ENCODE peak calls at places on chromosome 16, in seven cellular contexts. One of them, this sample, is unnamed. For H3K27me3 and H3K4me1, the result is how much of the 10 kb centered on the place peaks cover.

GRCh38 chr16:59164461-59164860 is 430.3 kb upstream of the GOT2 start:
- DNase-seq in PC-3: no peak
- DNase-seq in cardiac muscle cell: no peak
- DNase-seq in fibroblast of lung: no peak
- DNase-seq in right atrium auricular region: no peak
- DNase-seq in ascending aorta: no peak
- DNase-seq in GM23338: peak
- DNase-seq in this sample: no peak

GRCh38 chr16:12089492-12090161 is 113.1 kb downstream of the SNX29 start:
- DNase-seq in cardiac muscle cell: peak
- DNase-seq in ascending aorta: peak
- DNase-seq in PC-3: no peak
- DNase-seq in GM23338: peak
- DNase-seq in right atrium auricular region: no peak
- DNase-seq in fibroblast of lung: peak
- DNase-seq in this sample: peak

GRCh38 chr16:35214840-35215239 is 1755.4 kb downstream of the TP53TG3F start:
- DNase-seq in right atrium auricular region: no peak
- DNase-seq in PC-3: no peak
- DNase-seq in GM23338: no peak
- DNase-seq in cardiac muscle cell: no peak
- DNase-seq in ascending aorta: no peak
- DNase-seq in fibroblast of lung: no peak
- DNase-seq in this sample: no peak

GRCh38 chr16:47413041-47413440 is 47.8 kb downstream of the ITFG1 start:
- DNase-seq in ascending aorta: no peak
- DNase-seq in GM23338: no peak
- DNase-seq in PC-3: no peak
- DNase-seq in cardiac muscle cell: no peak
- DNase-seq in fibroblast of lung: no peak
- DNase-seq in right atrium auricular region: no peak
- DNase-seq in this sample: no peak

GRCh38 chr16:71540-72341 is 690 bp downstream of the RHBDF1 start:
- DNase-seq in ascending aorta: no peak
- DNase-seq in PC-3: peak
- DNase-seq in right atrium auricular region: peak
- DNase-seq in cardiac muscle cell: peak
- DNase-seq in fibroblast of lung: peak
- DNase-seq in GM23338: peak
- DNase-seq in this sample: peak

GRCh38 chr16:48810803-48811453 is 200.9 kb upstream of the N4BP1 start:
- DNase-seq in cardiac muscle cell: no peak
- DNase-seq in right atrium auricular region: no peak
- DNase-seq in GM23338: peak
- DNase-seq in PC-3: no peak
- DNase-seq in ascending aorta: no peak
- DNase-seq in fibroblast of lung: no peak
- DNase-seq in this sample: no peak

GRCh38 chr16:78563905-78564304 is 464.5 kb downstream of the WWOX start:
- DNase-seq in GM23338: no peak
- DNase-seq in fibroblast of lung: peak
- DNase-seq in cardiac muscle cell: no peak
- DNase-seq in PC-3: no peak
- DNase-seq in ascending aorta: no peak
- DNase-seq in right atrium auricular region: no peak
- DNase-seq in this sample: no peak

GRCh38 chr16:49672753-49673152 is 183.2 kb downstream of the ZNF423 start:
- DNase-seq in cardiac muscle cell: no peak
- DNase-seq in ascending aorta: no peak
- DNase-seq in GM23338: no peak
- DNase-seq in right atrium auricular region: no peak
- DNase-seq in fibroblast of lung: no peak
- DNase-seq in PC-3: no peak
- DNase-seq in this sample: no peak

GRCh38 chr16:79253100-79253631 is 347.4 kb downstream of the MAF start:
- DNase-seq in right atrium auricular region: no peak
- DNase-seq in ascending aorta: no peak
- DNase-seq in cardiac muscle cell: no peak
- DNase-seq in GM23338: no peak
- DNase-seq in PC-3: no peak
- DNase-seq in fibroblast of lung: no peak
- DNase-seq in this sample: no peak

GRCh38 chr16:84329849-84330684 is 35.4 kb downstream of the WFDC1 start:
- DNase-seq in cardiac muscle cell: no peak
- DNase-seq in PC-3: no peak
- DNase-seq in fibroblast of lung: no peak
- DNase-seq in GM23338: no peak
- DNase-seq in ascending aorta: no peak
- DNase-seq in right atrium auricular region: no peak
- DNase-seq in this sample: no peak

GRCh38 chr16:48862087-48862532 is 252.1 kb upstream of the N4BP1 start:
- DNase-seq in fibroblast of lung: peak
- DNase-seq in cardiac muscle cell: no peak
- DNase-seq in PC-3: peak
- DNase-seq in ascending aorta: no peak
- DNase-seq in right atrium auricular region: no peak
- DNase-seq in GM23338: peak
- DNase-seq in this sample: no peak

GRCh38 chr16:22721497-22722100 is 92.4 kb upstream of the HS3ST2 start:
- DNase-seq in ascending aorta: no peak
- DNase-seq in cardiac muscle cell: no peak
- DNase-seq in PC-3: no peak
- DNase-seq in GM23338: no peak
- DNase-seq in right atrium auricular region: no peak
- DNase-seq in fibroblast of lung: no peak
- DNase-seq in this sample: no peak

GRCh38 chr16:68645494-68646388 is 631 bp downstream of the CDH3 start:
- DNase-seq in fibroblast of lung: no peak
- DNase-seq in PC-3: no peak
- DNase-seq in cardiac muscle cell: no peak
- DNase-seq in right atrium auricular region: no peak
- DNase-seq in ascending aorta: no peak
- DNase-seq in GM23338: peak
- DNase-seq in this sample: no peak

GRCh38 chr16:65372171-65372570 is 250.3 kb upstream of the CDH11 start:
- DNase-seq in ascending aorta: no peak
- DNase-seq in right atrium auricular region: no peak
- DNase-seq in fibroblast of lung: no peak
- DNase-seq in PC-3: peak
- DNase-seq in cardiac muscle cell: no peak
- DNase-seq in GM23338: no peak
- DNase-seq in this sample: no peak

GRCh38 chr16:70577256-70577698 is 53.7 kb downstream of the SF3B3 start:
- DNase-seq in cardiac muscle cell: no peak
- DNase-seq in PC-3: peak
- DNase-seq in GM23338: no peak
- DNase-seq in ascending aorta: peak
- DNase-seq in right atrium auricular region: no peak
- DNase-seq in fibroblast of lung: peak
- DNase-seq in this sample: peak

GRCh38 chr16:8568231-8568617 is 22.1 kb downstream of the TMEM114 start:
- DNase-seq in GM23338: no peak
- DNase-seq in fibroblast of lung: peak
- DNase-seq in ascending aorta: no peak
- DNase-seq in right atrium auricular region: no peak
- DNase-seq in cardiac muscle cell: no peak
- DNase-seq in PC-3: no peak
- DNase-seq in this sample: no peak

GRCh38 chr16:1145383-1146100 is 7.4 kb upstream of the CACNA1H start:
- DNase-seq in GM23338: no peak
- DNase-seq in cardiac muscle cell: no peak
- DNase-seq in ascending aorta: no peak
- DNase-seq in PC-3: no peak
- DNase-seq in right atrium auricular region: no peak
- DNase-seq in fibroblast of lung: no peak
- DNase-seq in this sample: no peak
- H3K27me3 ChIP-seq in GM23338: under half
- H3K27me3 ChIP-seq in cardiac muscle cell: under half
- H3K27me3 ChIP-seq in ascending aorta: under half
- H3K27me3 ChIP-seq in PC-3: under half
- H3K27me3 ChIP-seq in right atrium auricular region: under half
- H3K27me3 ChIP-seq in fibroblast of lung: under half
- H3K27me3 ChIP-seq in this sample: under half

GRCh38 chr16:1330260-1330914 is 3.1 kb upstream of the BAIAP3 start:
- DNase-seq in ascending aorta: no peak
- DNase-seq in fibroblast of lung: no peak
- DNase-seq in cardiac muscle cell: no peak
- DNase-seq in GM23338: peak
- DNase-seq in PC-3: peak
- DNase-seq in right atrium auricular region: no peak
- DNase-seq in this sample: no peak
- TF ChIP-seq CTCF in ascending aorta: peak
- TF ChIP-seq CTCF in fibroblast of lung: peak
- TF ChIP-seq CTCF in cardiac muscle cell: peak
- TF ChIP-seq CTCF in GM23338: peak
- TF ChIP-seq CTCF in PC-3: peak
- TF ChIP-seq CTCF in right atrium auricular region: no peak
- TF ChIP-seq CTCF in this sample: peak

GRCh38 chr16:81815429-81815766 is 36.3 kb downstream of the PLCG2 start:
- DNase-seq in cardiac muscle cell: no peak
- DNase-seq in right atrium auricular region: no peak
- DNase-seq in fibroblast of lung: no peak
- DNase-seq in PC-3: no peak
- DNase-seq in ascending aorta: no peak
- DNase-seq in GM23338: no peak
- DNase-seq in this sample: no peak
- H3K4me1 ChIP-seq in cardiac muscle cell: under half
- H3K4me1 ChIP-seq in right atrium auricular region: under half
- H3K4me1 ChIP-seq in fibroblast of lung: under half
- H3K4me1 ChIP-seq in PC-3: under half
- H3K4me1 ChIP-seq in ascending aorta: under half
- H3K4me1 ChIP-seq in GM23338: under half
- H3K4me1 ChIP-seq in this sample: under half

GRCh38 chr16:88121886-88122580 is 170.8 kb downstream of the BANP start:
- DNase-seq in fibroblast of lung: no peak
- DNase-seq in PC-3: no peak
- DNase-seq in right atrium auricular region: no peak
- DNase-seq in cardiac muscle cell: no peak
- DNase-seq in ascending aorta: no peak
- DNase-seq in GM23338: no peak
- DNase-seq in this sample: no peak

GRCh38 chr16:88118376-88118775 is 167.1 kb downstream of the BANP start:
- DNase-seq in PC-3: no peak
- DNase-seq in fibroblast of lung: no peak
- DNase-seq in ascending aorta: no peak
- DNase-seq in GM23338: no peak
- DNase-seq in cardiac muscle cell: peak
- DNase-seq in right atrium auricular region: no peak
- DNase-seq in this sample: no peak

GRCh38 chr16:88116121-88116900 is 165.1 kb downstream of the BANP start:
- DNase-seq in cardiac muscle cell: peak
- DNase-seq in fibroblast of lung: peak
- DNase-seq in ascending aorta: no peak
- DNase-seq in right atrium auricular region: no peak
- DNase-seq in GM23338: no peak
- DNase-seq in PC-3: peak
- DNase-seq in this sample: no peak

GRCh38 chr16:88119881-88120280 is 168.6 kb downstream of the BANP start:
- DNase-seq in GM23338: no peak
- DNase-seq in ascending aorta: no peak
- DNase-seq in PC-3: no peak
- DNase-seq in cardiac muscle cell: no peak
- DNase-seq in fibroblast of lung: no peak
- DNase-seq in right atrium auricular region: no peak
- DNase-seq in this sample: no peak

GRCh38 chr16:88120812-88121211 is 169.6 kb downstream of the BANP start:
- DNase-seq in right atrium auricular region: no peak
- DNase-seq in ascending aorta: no peak
- DNase-seq in cardiac muscle cell: no peak
- DNase-seq in PC-3: no peak
- DNase-seq in fibroblast of lung: no peak
- DNase-seq in GM23338: no peak
- DNase-seq in this sample: no peak
- H3K27me3 ChIP-seq in right atrium auricular region: under half
- H3K27me3 ChIP-seq in ascending aorta: under half
- H3K27me3 ChIP-seq in cardiac muscle cell: under half
- H3K27me3 ChIP-seq in PC-3: under half
- H3K27me3 ChIP-seq in fibroblast of lung: under half
- H3K27me3 ChIP-seq in GM23338: under half
- H3K27me3 ChIP-seq in this sample: under half

DNA sequence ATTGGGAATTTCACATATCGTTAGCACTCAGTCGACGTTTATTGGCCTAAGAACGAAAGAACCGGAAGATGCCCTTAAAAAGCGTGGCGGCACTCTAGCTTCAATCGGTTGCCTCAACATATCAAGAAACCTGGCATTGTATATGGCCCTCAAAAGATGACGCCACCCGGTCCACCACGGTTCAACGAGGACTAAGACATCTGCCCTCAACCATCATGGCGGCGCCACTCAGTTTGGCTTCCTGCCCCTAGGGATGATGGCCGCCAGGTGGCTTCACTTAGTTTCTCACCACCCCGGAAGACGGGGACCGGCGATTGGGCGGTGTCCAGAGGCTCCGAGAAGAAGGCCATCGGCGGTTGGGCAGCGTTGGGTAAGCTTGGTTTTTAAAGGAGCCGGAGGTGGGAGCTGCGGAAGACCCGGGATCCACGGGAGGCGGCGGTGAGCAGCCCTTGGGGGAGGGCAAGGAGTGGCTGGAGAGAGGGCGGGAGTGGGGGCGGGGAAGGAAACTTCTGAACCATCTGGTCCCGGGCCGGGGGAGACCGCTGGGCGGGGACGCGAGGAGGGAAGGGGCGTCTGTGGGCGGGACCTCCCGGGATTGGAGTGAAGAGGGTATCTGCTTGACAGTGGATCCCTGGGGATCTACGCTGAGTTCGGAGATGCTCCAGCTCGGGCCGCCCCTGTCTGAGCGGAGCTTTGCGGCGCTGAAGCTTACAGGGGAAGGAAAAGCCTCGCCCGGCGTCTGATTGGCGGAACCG is at the start of gene PRR14:
- DNase-seq in GM23338: peak
- DNase-seq in cardiac muscle cell: peak
- DNase-seq in ascending aorta: peak
- DNase-seq in fibroblast of lung: peak
- DNase-seq in PC-3: peak
- DNase-seq in right atrium auricular region: peak
- DNase-seq in this sample: peak
- TF ChIP-seq CTCF in GM23338: no peak
- TF ChIP-seq CTCF in cardiac muscle cell: no peak
- TF ChIP-seq CTCF in ascending aorta: peak
- TF ChIP-seq CTCF in fibroblast of lung: no peak
- TF ChIP-seq CTCF in PC-3: no peak
- TF ChIP-seq CTCF in right atrium auricular region: no peak
- TF ChIP-seq CTCF in this sample: no peak

This sample was measured in RWPE2.